ENCODE peak calls at places on chromosome 6, in four cellular contexts. F, C, Q and V are unnamed samples.
A peak's percentile ranks its signal among the peaks of the same experiment; 100 is the strongest.

GRCh38 chr6:28446818-28447511 is 3.7 kb upstream of the ZSCAN23 start:
- DNase-seq in F (no peak), C (peak; percentile 16), Q (no peak), V (no peak)

GRCh38 chr6:119119989-119120388 is 41.5 kb upstream of the FAM184A start:
- DNase-seq in F (no peak), C (peak; percentile 40), Q (no peak), V (no peak)

GRCh38 chr6:140445474-140446004 is 1071.1 kb upstream of the CITED2 start:
- DNase-seq in F (no peak), C (peak; percentile 89), Q (no peak), V (no peak)

GRCh38 chr6:27891300-27891913 is 20.8 kb downstream of the OR2B2 start:
- DNase-seq in F (no peak), C (no peak), Q (no peak), V (no peak)

GRCh38 chr6:23457321-23457720 is 668.7 kb upstream of the NRSN1 start:
- DNase-seq in F (no peak), C (no peak), Q (no peak), V (no peak)

GRCh38 chr6:130008236-130008873 is 10.0 kb upstream of the L3MBTL3 start:
- DNase-seq in F (no peak), C (no peak), Q (no peak), V (no peak)

GRCh38 chr6:164929155-164929977 is 380.0 kb downstream of the C6orf118 start:
- DNase-seq in F (no peak), C (no peak), Q (no peak), V (no peak)

GRCh38 chr6:10054662-10055061 is 360.2 kb downstream of the TFAP2A start:
- DNase-seq in F (no peak), C (no peak), Q (no peak), V (no peak)

GRCh38 chr6:102114402-102114801 is 720.9 kb downstream of the GRIK2 start:
- DNase-seq in F (no peak), C (peak; percentile 19), Q (no peak), V (no peak)

GRCh38 chr6:130780137-130780536 is 47.1 kb upstream of the SMLR1 start:
- DNase-seq in F (no peak), C (peak; percentile 47), Q (no peak), V (no peak)

GRCh38 chr6:91826128-91826527 is 1239.3 kb upstream of the MAP3K7 start:
- DNase-seq in F (no peak), C (no peak), Q (no peak), V (no peak)

GRCh38 chr6:4687989-4688947 is 87.9 kb upstream of the CDYL start:
- DNase-seq in F (no peak), C (peak; percentile 81), Q (no peak), V (no peak)

GRCh38 chr6:139650941-139651340 is 276.5 kb upstream of the CITED2 start:
- DNase-seq in F (no peak), C (no peak), Q (no peak), V (no peak)

GRCh38 chr6:29087213-29087612 is at the start of gene OR2B3:
- DNase-seq in F (no peak), C (no peak), Q (no peak), V (no peak)

GRCh38 chr6:123569575-123569974 is 67.2 kb downstream of the TRDN start:
- DNase-seq in F (no peak), C (no peak), Q (no peak), V (no peak)

GRCh38 chr6:7138921-7139358 is 31.2 kb downstream of the RREB1 start:
- DNase-seq in F (no peak), C (no peak), Q (peak; percentile 81), V (no peak)

GRCh38 chr6:12504325-12504966 is 212.1 kb upstream of the PHACTR1 start:
- DNase-seq in F (no peak), C (peak; percentile 22), Q (no peak), V (no peak)

GRCh38 chr6:3232017-3232838 is 4.8 kb upstream of the TUBB2B start:
- DNase-seq in F (no peak), C (no peak), Q (peak; percentile 13), V (peak; percentile 62)

GRCh38 chr6:451336-451735 is 59.8 kb downstream of the IRF4 start:
- DNase-seq in F (no peak), C (no peak), Q (no peak), V (no peak)

GRCh38 chr6:74366634-74367033 is 670.6 kb downstream of the CD109 start:
- DNase-seq in F (no peak), C (peak; percentile 15), Q (no peak), V (no peak)

GRCh38 chr6:21505574-21505990 is 88.0 kb upstream of the SOX4 start:
- DNase-seq in F (no peak), C (no peak), Q (no peak), V (no peak)

GRCh38 chr6:2857580-2858337 is 16.1 kb upstream of the SERPINB1 start:
- DNase-seq in F (no peak), C (peak; percentile 78), Q (no peak), V (no peak)

GRCh38 chr6:73309534-73309783 is 44.6 kb downstream of the DPPA5 start:
- DNase-seq in F (no peak), C (no peak), Q (no peak), V (no peak)

GRCh38 chr6:132525866-132526265 is 12.2 kb upstream of the TAAR9 start:
- DNase-seq in F (no peak), C (no peak), Q (no peak), V (no peak)

GRCh38 chr6:103879800-103880199 is 979.9 kb downstream of the HACE1 start:
- DNase-seq in F (no peak), C (no peak), Q (no peak), V (no peak)

GRCh38 chr6:79872986-79873385 is 74.4 kb downstream of the ELOVL4 start:
- DNase-seq in F (no peak), C (peak; percentile 50), Q (no peak), V (no peak)

GRCh38 chr6:26450240-26450639 is 7.5 kb upstream of the BTN2A1 start:
- DNase-seq in F (no peak), C (no peak), Q (no peak), V (no peak)

GRCh38 chr6:99613398-99613704 is 6.7 kb downstream of the PRDM13 start:
- DNase-seq in F (no peak), C (peak; percentile 39), Q (peak; percentile 56), V (no peak)

GRCh38 chr6:143555071-143555492 is 43.6 kb upstream of the FUCA2 start:
- DNase-seq in F (no peak), C (peak; percentile 14), Q (no peak), V (no peak)

GRCh38 chr6:14088600-14089168 is 28.9 kb upstream of the CD83 start:
- DNase-seq in F (no peak), C (peak; percentile 10), Q (no peak), V (no peak)

GRCh38 chr6:142746524-142746923 is 198.5 kb downstream of the HIVEP2 start:
- DNase-seq in F (no peak), C (peak; percentile 38), Q (no peak), V (no peak)

GRCh38 chr6:135008941-135009290 is 45.7 kb downstream of the HBS1L start:
- DNase-seq in F (no peak), C (no peak), Q (no peak), V (no peak)

GRCh38 chr6:113351183-113351834 is 505.8 kb upstream of the MARCKS start:
- DNase-seq in F (no peak), C (peak; percentile 85), Q (no peak), V (no peak)

GRCh38 chr6:169370054-169370453 is 116.4 kb upstream of the THBS2 start:
- DNase-seq in F (no peak), C (no peak), Q (peak; percentile 24), V (no peak)

GRCh38 chr6:157952751-157953479 is 28.7 kb upstream of the SYNJ2 start:
- DNase-seq in F (no peak), C (peak; percentile 16), Q (no peak), V (no peak)

GRCh38 chr6:87756858-87757257 is 54.8 kb upstream of the AKIRIN2 start:
- DNase-seq in F (no peak), C (peak; percentile 69), Q (no peak), V (no peak)

GRCh38 chr6:41602864-41603608 is 35.2 kb upstream of the MDFI start:
- DNase-seq in F (peak; percentile 26), C (peak; percentile 77), Q (peak; percentile 96), V (peak; percentile 51)

GRCh38 chr6:143397229-143398222 is 53.0 kb downstream of the ADAT2 start:
- DNase-seq in F (no peak), C (peak; percentile 73), Q (no peak), V (no peak)